ENCODE peak calls at places on chromosomes 4 and X, in five cellular contexts. U, P, D, A and K are unnamed samples.

GRCh38 chr4:150582101-150582565 is at the start of gene MAB21L2:
- DNase-seq in U (no peak), P (no peak), D (no peak), A (no peak), K (no peak)

GRCh38 chrX:105706041-105706440 is 116.3 kb upstream of the NRK start:
- DNase-seq in U (peak; percentile 58), P (no peak), D (no peak), A (no peak), K (no peak)

GRCh38 chr4:508675-509373 is 9.8 kb downstream of the PIGG start:
- DNase-seq in U (no peak), P (no peak), D (no peak), A (no peak), K (no peak)

GRCh38 chrX:39453847-39454645 is 643.7 kb downstream of the BCOR start:
- DNase-seq in U (no peak), P (no peak), D (no peak), A (no peak), K (no peak)

GRCh38 chr4:41262198-41262597 is 5.5 kb downstream of the UCHL1 start:
- DNase-seq in U (no peak), P (no peak), D (no peak), A (no peak), K (no peak)

GRCh38 chr4:136562842-136563241 is 969.5 kb downstream of the PCDH18 start:
- DNase-seq in U (no peak), P (peak; percentile 14), D (no peak), A (no peak), K (no peak)

GRCh38 chr4:107603430-107603829 is 116.6 kb downstream of the PAPSS1 start:
- DNase-seq in U (no peak), P (no peak), D (no peak), A (no peak), K (no peak)

GRCh38 chr4:153117554-153117953 is 86.7 kb upstream of the TRIM2 start:
- DNase-seq in U (no peak), P (no peak), D (no peak), A (no peak), K (no peak)

GRCh38 chr4:74942918-74943253 is 10.0 kb downstream of the PARM1 start:
- DNase-seq in U (no peak), P (no peak), D (no peak), A (no peak), K (no peak)

GRCh38 chr4:24980064-24980690 is 50.6 kb downstream of the LGI2 start:
- DNase-seq in U (peak; percentile 52), P (peak; percentile 57), D (peak; percentile 14), A (peak; percentile 39), K (peak; percentile 40)

GRCh38 chrX:31871989-31872388 is 800.1 kb upstream of the FTHL17 start:
- DNase-seq in U (no peak), P (no peak), D (no peak), A (no peak), K (no peak)

GRCh38 chrX:96183843-96184242 is 500.8 kb upstream of the DIAPH2 start:
- DNase-seq in U (peak; percentile 13), P (peak; percentile 0), D (no peak), A (no peak), K (no peak)